ENCODE peak calls at places on chromosome 21, in seven cellular contexts. Q, R, V, W, E, M and H are unnamed samples.

GRCh38 chr21:30326390-30326789 is 6.3 kb upstream of the KRTAP26-1 start:
- DNase-seq in Q (no peak), R (no peak), V (no peak), W (no peak), E (no peak), M (no peak), H (no peak)

GRCh38 chr21:19607983-19608668 is 1204.5 kb upstream of the TMPRSS15 start:
- DNase-seq in Q (no peak), R (peak; percentile 24), V (peak; percentile 17), W (no peak), E (no peak), M (peak; percentile 11), H (no peak)

GRCh38 chr21:21000576-21001175 is 2.5 kb downstream of the NCAM2 start:
- DNase-seq in Q (no peak), R (no peak), V (no peak), W (no peak), E (no peak), M (no peak), H (no peak)

GRCh38 chr21:45836694-45837670 is 144.6 kb upstream of the COL6A1 start:
- DNase-seq in Q (no peak), R (no peak), V (peak; percentile 25), W (no peak), E (no peak), M (no peak), H (no peak)

GRCh38 chr21:33064623-33064996 is 5.3 kb upstream of the OLIG1 start:
- DNase-seq in Q (no peak), R (no peak), V (peak; percentile 40), W (no peak), E (no peak), M (no peak), H (peak; percentile 24)

GRCh38 chr21:45327458-45328197 is 39.9 kb upstream of the POFUT2 start:
- DNase-seq in Q (no peak), R (no peak), V (no peak), W (no peak), E (no peak), M (no peak), H (no peak)

GRCh38 chr21:14325575-14325974 is 57.4 kb downstream of the HSPA13 start:
- DNase-seq in Q (no peak), R (no peak), V (no peak), W (no peak), E (no peak), M (no peak), H (no peak)

GRCh38 chr21:44436958-44437357 is 18.4 kb upstream of the LRRC3 start:
- DNase-seq in Q (no peak), R (no peak), V (no peak), W (no peak), E (no peak), M (no peak), H (no peak)

GRCh38 chr21:46100426-46100825 is 2.5 kb downstream of the COL6A2 start:
- DNase-seq in Q (no peak), R (no peak), V (no peak), W (no peak), E (peak; percentile 90), M (peak; percentile 5), H (no peak)

GRCh38 chr21:45818904-45819285 is 162.7 kb upstream of the COL6A1 start:
- DNase-seq in Q (peak; percentile 51), R (no peak), V (no peak), W (peak; percentile 78), E (peak; percentile 84), M (peak; percentile 69), H (no peak)

GRCh38 chr21:44509539-44509938 is 30.5 kb downstream of the KRTAP10-1 start:
- DNase-seq in Q (peak; percentile 39), R (no peak), V (no peak), W (peak; percentile 38), E (peak; percentile 55), M (no peak), H (no peak)

GRCh38 chr21:37057614-37058013 is 15.3 kb downstream of the PIGP start:
- DNase-seq in Q (no peak), R (no peak), V (peak; percentile 82), W (no peak), E (no peak), M (no peak), H (no peak)

GRCh38 chr21:23963454-23963853 is 1643.8 kb downstream of the MRPL39 start:
- DNase-seq in Q (no peak), R (no peak), V (no peak), W (no peak), E (no peak), M (no peak), H (peak; percentile 10)

GRCh38 chr21:37921091-37921490 is 4.8 kb upstream of the KCNJ6 start:
- DNase-seq in Q (peak; percentile 59), R (no peak), V (no peak), W (peak; percentile 5), E (peak; percentile 49), M (peak; percentile 32), H (no peak)

GRCh38 chr21:31952828-31953227 is 80.0 kb downstream of the HUNK start:
- DNase-seq in Q (no peak), R (no peak), V (no peak), W (no peak), E (no peak), M (no peak), H (no peak)

GRCh38 chr21:35825370-35825769 is 235.0 kb downstream of the SETD4 start:
- DNase-seq in Q (no peak), R (no peak), V (peak; percentile 26), W (no peak), E (no peak), M (no peak), H (no peak)

GRCh38 chr21:35829014-35829525 is 231.3 kb downstream of the SETD4 start:
- DNase-seq in Q (no peak), R (no peak), V (no peak), W (no peak), E (no peak), M (no peak), H (no peak)

GRCh38 chr21:35827004-35827403 is 233.3 kb downstream of the SETD4 start:
- DNase-seq in Q (no peak), R (no peak), V (no peak), W (peak; percentile 52), E (no peak), M (no peak), H (no peak)

GRCh38 chr21:35825954-35826353 is 234.4 kb downstream of the SETD4 start:
- DNase-seq in Q (no peak), R (no peak), V (no peak), W (no peak), E (no peak), M (no peak), H (no peak)

DNA sequence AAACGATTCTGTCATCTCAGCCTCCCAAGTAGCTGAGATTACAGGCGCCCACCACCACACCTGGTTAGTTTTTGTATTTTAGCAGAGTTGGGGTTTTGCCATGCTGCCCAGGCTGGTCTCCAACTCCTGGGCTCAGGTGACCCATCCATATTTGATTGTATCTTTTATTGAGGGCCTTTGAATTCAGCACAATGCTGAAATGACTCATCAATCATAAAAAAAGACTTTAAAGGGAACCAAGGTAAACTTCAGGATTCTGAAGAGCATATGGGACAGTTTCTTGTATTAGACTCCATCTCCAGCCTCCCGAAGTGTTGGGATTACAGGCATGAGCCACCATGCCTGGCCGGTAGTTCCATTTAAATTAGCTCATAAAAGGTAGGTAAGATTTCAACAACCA is 232.2 kb downstream of the SETD4 start:
- DNase-seq in Q (no peak), R (no peak), V (no peak), W (no peak), E (no peak), M (no peak), H (no peak)
- H3K4me2 ChIP-seq in Q (no peak overlapping the region), R (no peak overlapping the region), V (no peak overlapping the region), W (no peak overlapping the region), E (no peak overlapping the region), M (no peak overlapping the region), H (no peak overlapping the region)

GRCh38 chr21:27333091-27333490 is 366.2 kb upstream of the ADAMTS5 start:
- DNase-seq in Q (no peak), R (no peak), V (no peak), W (no peak), E (no peak), M (no peak), H (no peak)

GRCh38 chr21:27326293-27326692 is 359.4 kb upstream of the ADAMTS5 start:
- DNase-seq in Q (no peak), R (no peak), V (no peak), W (no peak), E (no peak), M (no peak), H (no peak)

DNA sequence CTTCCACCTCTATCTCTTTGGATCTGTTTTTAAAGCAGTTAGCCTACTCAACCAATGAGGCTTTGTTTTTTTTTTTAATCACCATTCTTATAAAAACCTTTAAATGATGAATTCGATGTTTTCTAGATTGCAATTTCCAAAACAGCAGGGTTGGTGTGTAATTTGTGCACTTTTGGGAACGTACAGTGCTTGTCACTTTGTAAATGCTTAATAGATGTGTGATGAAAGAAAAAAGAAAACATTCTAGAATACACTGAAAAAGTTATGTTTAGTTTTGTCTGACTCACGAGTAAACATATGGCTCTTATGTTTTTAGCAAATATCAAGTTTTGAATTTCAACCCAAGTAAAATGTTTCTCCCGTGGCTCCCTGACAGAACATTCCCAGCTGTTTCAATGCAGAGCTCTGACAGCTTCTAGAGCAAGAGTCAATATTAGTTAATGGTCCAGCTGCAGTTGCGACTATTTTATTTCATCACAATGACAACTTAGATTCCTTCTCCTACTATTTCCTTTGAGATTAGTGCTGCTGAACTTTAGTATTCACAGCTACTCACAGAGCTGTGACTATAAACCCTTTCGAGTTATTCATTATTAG is 362.5 kb upstream of the ADAMTS5 start:
- DNase-seq in Q (no peak), R (no peak), V (no peak), W (no peak), E (no peak), M (no peak), H (no peak)
- H3K4me2 ChIP-seq in Q (no peak overlapping the region), R (no peak overlapping the region), V (no peak overlapping the region), W (no peak overlapping the region), E (no peak overlapping the region), M (no peak overlapping the region), H (no peak overlapping the region)

DNA sequence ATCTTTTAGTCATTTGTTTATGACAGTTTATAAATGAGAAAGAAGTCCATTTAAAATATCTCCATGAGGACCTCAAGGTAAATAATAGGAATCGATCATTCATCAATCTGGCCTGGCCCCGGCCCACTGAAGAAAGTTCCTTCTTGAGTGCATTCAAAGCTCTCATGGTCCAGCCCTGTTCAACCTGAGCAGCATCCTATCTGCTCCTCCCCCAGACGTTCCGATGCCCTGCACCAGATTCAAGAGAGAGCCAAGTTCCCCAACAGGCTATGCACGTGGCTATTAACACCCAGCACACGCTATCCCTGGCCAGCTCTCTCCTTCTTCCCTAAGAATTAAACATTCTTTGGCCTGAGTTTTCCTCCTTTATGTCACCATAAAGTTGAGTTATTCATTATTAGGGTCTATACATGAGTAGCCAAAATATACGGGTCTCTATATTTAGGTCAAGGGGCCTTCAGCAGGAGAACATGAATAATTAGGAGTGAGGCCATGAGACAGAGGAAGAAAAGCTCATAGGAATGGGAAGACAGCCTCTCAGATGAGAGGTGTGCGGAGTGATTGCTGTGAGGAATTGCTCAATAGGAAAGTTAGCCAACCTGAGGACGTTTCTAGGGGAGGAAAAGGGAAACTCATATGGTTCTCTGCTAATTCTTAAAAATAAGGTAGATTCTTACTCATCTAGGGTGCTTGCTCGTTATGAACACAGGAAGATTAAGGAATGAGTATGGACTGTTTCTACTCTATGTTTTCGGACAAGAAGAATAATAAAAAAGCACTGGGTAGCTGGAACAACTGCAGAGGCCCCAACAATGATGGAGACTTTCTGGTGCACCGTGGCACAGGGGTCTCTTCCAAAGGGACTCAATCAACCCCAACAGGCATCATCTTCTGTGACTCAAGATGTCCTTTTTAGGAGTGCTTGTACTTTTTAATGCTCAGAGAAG is 23.6 kb downstream of the RUNX1 start:
- DNase-seq in Q (no peak), R (no peak), V (no peak), W (no peak), E (no peak), M (no peak), H (no peak)
- H3K4me2 ChIP-seq in Q (no peak overlapping the region), R (no peak overlapping the region), V (no peak overlapping the region), W (no peak overlapping the region), E (no peak overlapping the region), M (no peak overlapping the region), H (no peak overlapping the region)

GRCh38 chr21:28308516-28308915 is 684.2 kb downstream of the LTN1 start:
- DNase-seq in Q (no peak), R (no peak), V (no peak), W (peak; percentile 58), E (peak; percentile 62), M (no peak), H (no peak)
- H3K4me2 ChIP-seq in Q (no peak overlapping the region), R (no peak overlapping the region), V (no peak overlapping the region), W (no peak overlapping the region), E (no peak overlapping the region), M (no peak overlapping the region), H (no peak overlapping the region)